ENCODE peak calls at places on chromosomes 16 and 17, in five cellular contexts. Y is endothelial cell of umbilical vein, E is HCT116, Z is GM12878, A is K562. D is an unnamed sample.

GRCh38 chr17:78999056-78999768 is 10.4 kb downstream of the CANT1 start:
- DNase-seq in Y (no peak), E (no peak), Z (no peak), A (no peak), D (no peak)

GRCh38 chr16:8346291-8346690 is 244.0 kb downstream of the TMEM114 start:
- DNase-seq in Y (no peak), E (no peak), Z (no peak), A (peak; percentile 27), D (peak; percentile 6)

GRCh38 chr17:42233148-42233547 is 38.9 kb upstream of the GHDC start:
- DNase-seq in Y (no peak), E (no peak), Z (no peak), A (no peak), D (no peak)

GRCh38 chr16:66538910-66539309 is 11.0 kb downstream of the TK2 start:
- DNase-seq in Y (no peak), E (no peak), Z (no peak), A (no peak), D (no peak)

GRCh38 chr16:56262148-56262878 is 71.0 kb downstream of the GNAO1 start:
- DNase-seq in Y (no peak), E (no peak), Z (no peak), A (peak; percentile 87), D (no peak)

GRCh38 chr17:55607736-55608341 is 96.6 kb upstream of the SMIM36 start:
- DNase-seq in Y (no peak), E (no peak), Z (no peak), A (no peak), D (no peak)

GRCh38 chr16:67396775-67397450 is 3.6 kb upstream of the TPPP3 start:
- DNase-seq in Y (no peak), E (no peak), Z (no peak), A (no peak), D (no peak)

GRCh38 chr16:80103463-80103862 is 437.3 kb upstream of the DYNLRB2 start:
- DNase-seq in Y (no peak), E (no peak), Z (no peak), A (no peak), D (no peak)

GRCh38 chr17:61073799-61074513 is 325.7 kb upstream of the TBX2 start:
- DNase-seq in Y (no peak), E (no peak), Z (no peak), A (no peak), D (no peak)

GRCh38 chr17:71149607-71150006 is 971.2 kb upstream of the SOX9 start:
- DNase-seq in Y (no peak), E (no peak), Z (no peak), A (no peak), D (no peak)

GRCh38 chr16:81780350-81780749 is 1.3 kb downstream of the PLCG2 start:
- DNase-seq in Y (no peak), E (no peak), Z (no peak), A (no peak), D (no peak)

GRCh38 chr17:31660684-31661083 is 198.4 kb downstream of the COPRS start:
- DNase-seq in Y (no peak), E (no peak), Z (peak; percentile 12), A (no peak), D (no peak)

GRCh38 chr17:72407336-72408121 is 286.7 kb downstream of the SOX9 start:
- DNase-seq in Y (peak; percentile 50), E (peak; percentile 87), Z (no peak), A (no peak), D (peak; percentile 14)

GRCh38 chr17:21001813-21002221 is 41.0 kb downstream of the USP22 start:
- DNase-seq in Y (no peak), E (no peak), Z (no peak), A (no peak), D (no peak)

GRCh38 chr16:70685061-70685937 is 554 bp downstream of the MTSS2 start:
- DNase-seq in Y (no peak), E (no peak), Z (no peak), A (peak; percentile 35), D (no peak)

GRCh38 chr17:1999557-2000251 is 25.4 kb downstream of the RTN4RL1 start:
- DNase-seq in Y (peak; percentile 27), E (no peak), Z (no peak), A (no peak), D (no peak)

GRCh38 chr17:63844293-63844672 is 1.8 kb upstream of the SMARCD2 start:
- DNase-seq in Y (peak; percentile 6), E (no peak), Z (no peak), A (peak; percentile 67), D (no peak)

GRCh38 chr16:53773150-53773846 is 69.3 kb downstream of the FTO start:
- DNase-seq in Y (peak; percentile 79), E (no peak), Z (peak; percentile 13), A (peak; percentile 46), D (no peak)

GRCh38 chr16:813204-813915 is 12.8 kb upstream of the GNG13 start:
- DNase-seq in Y (no peak), E (no peak), Z (no peak), A (peak; percentile 84), D (no peak)

GRCh38 chr16:64450170-64450569 is 671.7 kb downstream of the CDH11 start:
- DNase-seq in Y (no peak), E (no peak), Z (no peak), A (no peak), D (no peak)

GRCh38 chr17:36127199-36127881 is 23.7 kb downstream of the CCL4 start:
- DNase-seq in Y (no peak), E (no peak), Z (peak; percentile 71), A (no peak), D (no peak)

GRCh38 chr17:40765657-40766056 is 6.3 kb downstream of the KRT26 start:
- DNase-seq in Y (no peak), E (no peak), Z (no peak), A (no peak), D (no peak)

GRCh38 chr17:68955181-68955841 is at the start of gene ABCA8:
- DNase-seq in Y (peak; percentile 54), E (no peak), Z (no peak), A (peak; percentile 18), D (no peak)

GRCh38 chr16:82995927-82996441 is 369.2 kb downstream of the CDH13 start:
- DNase-seq in Y (peak; percentile 96), E (no peak), Z (no peak), A (no peak), D (no peak)

GRCh38 chr16:2925951-2926659 is 14.4 kb downstream of the FLYWCH1 start:
- DNase-seq in Y (no peak), E (no peak), Z (no peak), A (no peak), D (no peak)

GRCh38 chr16:50093607-50094570 is 28.1 kb downstream of the HEATR3 start:
- DNase-seq in Y (peak; percentile 48), E (no peak), Z (no peak), A (no peak), D (no peak)

GRCh38 chr17:80166446-80166845 is 3.4 kb upstream of the CARD14 start:
- DNase-seq in Y (no peak), E (no peak), Z (no peak), A (no peak), D (no peak)
- TF ChIP-seq POLR2AphosphoS5 in Y (no peak), E (no peak), Z (no peak), A (no peak), D (no peak)

GRCh38 chr17:75807861-75808260 is 23.3 kb downstream of the UNK start:
- DNase-seq in Y (no peak), E (no peak), Z (no peak), A (no peak), D (no peak)

GRCh38 chr17:75809631-75810111 is 25.1 kb downstream of the UNK start:
- DNase-seq in Y (no peak), E (no peak), Z (no peak), A (no peak), D (no peak)

GRCh38 chr17:75810216-75810615 is 25.6 kb downstream of the UNK start:
- DNase-seq in Y (no peak), E (no peak), Z (no peak), A (peak; percentile 35), D (no peak)

GRCh38 chr17:75808549-75808904 is 23.9 kb downstream of the UNK start:
- DNase-seq in Y (no peak), E (no peak), Z (no peak), A (no peak), D (no peak)

GRCh38 chr17:75808905-75809621 is 24.5 kb downstream of the UNK start:
- DNase-seq in Y (no peak), E (no peak), Z (peak; percentile 57), A (peak; percentile 20), D (no peak)
- H3K9ac ChIP-seq in Y (no peak overlapping the region), E (no peak overlapping the region), Z (no peak overlapping the region), A (peak overlapping the region; percentile 74), D (no peak overlapping the region)

DNA sequence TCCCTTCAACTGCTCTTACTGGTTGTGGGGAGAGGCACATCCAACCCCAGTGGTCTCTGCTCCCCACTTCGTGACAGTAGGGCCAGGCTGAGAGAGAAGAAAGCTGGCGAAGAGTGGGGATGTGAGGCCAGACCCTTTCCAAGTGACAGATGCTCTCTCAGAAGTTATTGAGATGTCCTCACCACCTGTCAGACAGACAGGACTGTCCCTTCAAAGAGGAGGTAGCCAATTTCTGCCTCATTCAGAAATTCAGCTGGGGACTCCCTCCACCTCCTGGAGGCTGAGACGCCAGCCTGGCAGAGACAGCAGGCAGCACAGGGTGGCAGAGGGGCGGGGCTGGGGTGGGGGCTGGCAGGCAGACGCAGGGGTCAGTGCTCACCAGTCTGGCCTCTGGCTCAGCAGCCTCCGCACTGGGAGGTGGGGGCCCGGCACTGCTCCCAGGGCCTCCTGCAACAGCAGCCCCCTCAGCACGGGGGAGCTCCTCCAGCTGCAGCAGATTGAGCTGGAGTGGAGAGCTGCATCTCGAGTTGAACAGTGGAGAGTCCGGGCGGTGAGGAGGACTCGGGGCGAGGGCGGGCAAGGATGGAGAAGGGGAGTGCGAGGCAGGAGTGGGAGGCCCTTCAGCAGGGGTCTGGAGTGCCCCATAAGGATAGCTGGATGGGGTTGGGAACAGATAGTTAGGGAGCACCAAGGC is 9.2 kb downstream of the PER1 start:
- DNase-seq in Y (no peak), E (no peak), Z (no peak), A (no peak), D (no peak)
- TF ChIP-seq POLR2AphosphoS5 in Y (no peak), E (no peak), Z (no peak), A (no peak), D (no peak)

DNA sequence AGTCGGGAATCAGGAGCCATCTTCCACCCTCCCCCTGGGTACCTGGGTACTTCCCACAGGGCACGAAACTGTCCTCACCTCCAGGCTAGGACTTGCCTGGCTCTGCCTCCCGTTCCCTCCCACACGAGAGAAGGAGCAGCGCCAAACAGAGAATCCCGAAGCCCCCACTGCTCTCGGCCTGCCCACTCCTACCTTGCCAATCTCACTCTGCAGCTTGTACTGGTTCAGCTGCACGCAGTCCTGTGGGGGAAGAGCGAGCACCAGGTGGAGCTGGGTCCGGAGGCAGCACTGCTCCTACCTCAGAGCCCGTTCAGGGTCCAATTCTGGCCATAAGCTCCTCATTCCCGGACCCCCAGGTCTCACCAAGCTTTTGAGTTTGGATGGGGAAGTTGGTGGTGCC is 8.7 kb downstream of the CAMKK1 start:
- DNase-seq in Y (no peak), E (no peak), Z (no peak), A (no peak), D (no peak)
- H3K9ac ChIP-seq in Y (no peak overlapping the region), E (no peak overlapping the region), Z (no peak overlapping the region), A (peak overlapping the region; percentile 50), D (no peak overlapping the region)